ENCODE peak calls at places on chromosomes 1 and 21, in five cellular contexts. C is neuronal stem cell, K is OCI-LY7, Z is brain microvascular endothelial cell, M is PC-9. I is an unnamed sample.

GRCh38 chr1:225812488-225813249 is 2.7 kb downstream of the EPHX1 start:
- DNase-seq in M (no peak), K (no peak), Z (no peak), C (no peak), I (no peak)

GRCh38 chr1:234882898-234883297 is 245.7 kb downstream of the TOMM20 start:
- DNase-seq in M (no peak), C (no peak), K (no peak), Z (no peak), I (no peak)

GRCh38 chr1:234608026-234608719 is 1.8 kb downstream of the IRF2BP2 start:
- DNase-seq in C (peak), K (peak), M (peak), Z (peak), I (peak)

GRCh38 chr1:16183157-16183556 is 27.3 kb upstream of the EPHA2 start:
- DNase-seq in Z (peak), M (peak), K (no peak), C (no peak), I (peak)

GRCh38 chr1:40404670-40405462 is 31.3 kb downstream of the SMAP2 start:
- DNase-seq in K (peak), M (peak), Z (peak), C (peak), I (peak)

GRCh38 chr1:39957299-39958020 is 2.5 kb downstream of the MFSD2A start:
- DNase-seq in K (no peak), C (no peak), M (no peak), Z (no peak), I (no peak)

GRCh38 chr1:101509370-101509769 is 272.6 kb downstream of the S1PR1 start:
- DNase-seq in Z (no peak), K (no peak), M (no peak), C (no peak), I (no peak)

GRCh38 chr1:53068314-53069084 is 6.5 kb downstream of the PODN start:
- DNase-seq in K (no peak), Z (no peak), C (no peak), M (no peak), I (no peak)

GRCh38 chr21:44967082-44968047 is 27.5 kb downstream of the SLX9 start:
- DNase-seq in M (no peak), K (no peak), C (no peak), Z (no peak), I (no peak)

GRCh38 chr1:25473653-25474225 is 43.0 kb downstream of the MACO1 start:
- DNase-seq in K (no peak), Z (no peak), M (no peak), C (no peak), I (no peak)

GRCh38 chr1:17865912-17866311 is 110.8 kb downstream of the ACTL8 start:
- DNase-seq in K (no peak), M (no peak), C (no peak), Z (no peak), I (no peak)
- H3K27ac ChIP-seq in K (no peak), M (peak), C (no peak), Z (peak), I (no peak)

GRCh38 chr1:75083848-75084514 is 50.2 kb upstream of the LHX8 start:
- DNase-seq in M (no peak), C (no peak), K (no peak), Z (no peak), I (peak)

GRCh38 chr1:75079535-75080290 is 54.5 kb upstream of the LHX8 start:
- DNase-seq in M (no peak), K (no peak), Z (no peak), C (no peak), I (peak)

GRCh38 chr1:75087278-75087677 is 46.9 kb upstream of the LHX8 start:
- DNase-seq in M (no peak), C (no peak), K (no peak), Z (no peak), I (no peak)

GRCh38 chr1:75085931-75086330 is 48.3 kb upstream of the LHX8 start:
- DNase-seq in K (no peak), Z (no peak), M (no peak), C (no peak), I (no peak)

DNA sequence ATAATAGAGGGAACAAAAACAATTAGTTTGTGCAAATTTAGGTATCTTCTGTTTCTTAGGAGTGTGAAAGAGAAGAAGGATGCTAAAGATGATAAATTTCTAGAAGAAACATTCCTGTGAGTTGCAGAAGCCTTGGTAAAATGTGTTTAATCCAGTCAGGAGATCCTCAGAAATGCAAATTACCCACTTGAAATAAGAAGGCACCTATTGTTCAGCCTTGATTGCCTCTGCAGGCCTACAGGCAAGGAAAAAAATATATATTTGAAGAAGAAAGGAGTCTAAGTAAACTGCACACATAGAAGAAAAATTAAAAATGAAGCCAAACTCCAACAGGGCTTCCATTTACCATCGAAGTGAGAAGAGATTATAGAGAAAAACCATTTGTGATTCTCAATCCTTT is 51.0 kb upstream of the LHX8 start:
- DNase-seq in M (no peak), K (no peak), C (no peak), Z (no peak), I (no peak)
- H3K27ac ChIP-seq in M (no peak), K (no peak), C (no peak), Z (no peak), I (no peak)

GRCh38 chr1:38029081-38029681 is 16.6 kb downstream of the UTP11 start:
- DNase-seq in M (no peak), K (no peak), Z (no peak), C (no peak), I (no peak)
- H3K27ac ChIP-seq in M (peak), K (no peak), Z (no peak), C (no peak), I (peak)

DNA sequence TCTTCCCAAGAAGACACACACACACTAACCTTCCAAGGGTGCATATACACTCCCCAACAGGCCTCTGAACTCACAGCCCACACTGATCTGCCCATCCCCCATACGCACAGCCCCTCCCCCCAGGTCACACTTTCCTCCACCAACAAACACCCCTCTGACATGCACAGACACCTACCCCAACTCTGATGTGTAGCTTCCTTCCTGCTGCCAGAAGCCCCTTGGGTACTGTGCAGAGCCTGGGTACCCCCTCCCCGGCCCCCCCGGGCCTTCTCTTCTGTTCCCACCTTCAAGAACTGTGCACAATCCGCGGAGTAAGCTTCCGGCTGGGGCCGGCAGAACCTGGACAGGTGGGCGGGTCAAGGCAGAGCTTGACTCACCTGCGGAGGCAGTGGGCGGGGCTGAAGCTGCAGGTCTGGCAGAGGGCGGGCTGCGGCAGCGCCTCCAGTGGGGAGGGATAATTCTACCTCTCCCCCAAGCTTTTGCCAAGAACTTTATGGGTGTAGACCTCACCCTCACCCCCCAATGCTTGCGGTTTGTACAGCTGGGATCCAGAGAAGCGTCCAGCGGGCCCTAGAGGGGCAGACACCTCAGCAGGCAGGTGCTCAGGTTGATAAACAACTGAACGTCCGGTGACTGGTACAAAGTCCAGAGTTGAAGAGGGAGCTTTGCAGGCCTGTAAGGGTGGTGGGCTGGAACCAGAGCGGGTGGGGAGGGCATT is at the start of gene C1orf210:
- DNase-seq in K (no peak), M (peak), C (no peak), Z (no peak), I (peak)
- H3K27ac ChIP-seq in K (no peak), M (peak), C (no peak), Z (no peak), I (no peak)

GRCh38 chr1:220594356-220594755 is 66.4 kb downstream of the MARK1 start:
- DNase-seq in Z (peak), M (no peak), K (no peak), C (no peak), I (no peak)
- H3K27ac ChIP-seq in Z (no peak), M (no peak), K (no peak), C (no peak), I (no peak)

GRCh38 chr1:27603962-27604578 is at the start of gene AHDC1:
- DNase-seq in M (peak), K (peak), Z (peak), C (peak), I (peak)
- H3K27ac ChIP-seq in M (no peak), K (peak), Z (no peak), C (peak), I (peak)

GRCh38 chr1:245827306-245827705 is 672.5 kb downstream of the KIF26B start:
- DNase-seq in Z (no peak), M (no peak), C (no peak), K (no peak), I (no peak)

GRCh38 chr1:245825128-245825901 is 670.5 kb downstream of the KIF26B start:
- DNase-seq in Z (no peak), C (no peak), K (no peak), M (no peak), I (no peak)

GRCh38 chr1:245823408-245824147 is 668.8 kb downstream of the KIF26B start:
- DNase-seq in M (no peak), C (no peak), K (no peak), Z (no peak), I (no peak)

GRCh38 chr1:245822997-245823396 is 668.2 kb downstream of the KIF26B start:
- DNase-seq in K (no peak), Z (peak), M (peak), C (no peak), I (peak)
- H3K27ac ChIP-seq in K (no peak), Z (peak), M (no peak), C (no peak), I (no peak)